ENCODE peak calls at places on chromosomes 13 and 19, in four cellular contexts. B is H1, F is K562, M is SK-N-SH. R is an unnamed sample.

GRCh38 chr19:39053276-39054090 is 21.1 kb upstream of the FBXO27 start:
- DNase-seq in B (no peak), M (no peak), F (no peak), R (peak; percentile 68)

GRCh38 chr13:105982219-105982618 is 553.2 kb downstream of the EFNB2 start:
- DNase-seq in F (no peak), M (no peak), B (no peak), R (no peak)

GRCh38 chr13:113746671-113747070 is 12.4 kb upstream of the TMEM255B start:
- DNase-seq in B (no peak), F (no peak), M (peak; percentile 61), R (no peak)

GRCh38 chr19:43503501-43504425 is 783 bp downstream of the PHLDB3 start:
- DNase-seq in F (peak; percentile 99), B (peak; percentile 87), M (peak; percentile 99), R (peak; percentile 90)

GRCh38 chr19:16078311-16078758 is 2.0 kb downstream of the TPM4 start:
- DNase-seq in B (no peak), F (no peak), M (no peak), R (no peak)

GRCh38 chr13:51999525-51999924 is 11.7 kb downstream of the ATP7B start:
- DNase-seq in M (no peak), B (no peak), F (no peak), R (no peak)

GRCh38 chr19:5719274-5719960 is 529 bp downstream of the LONP1 start:
- DNase-seq in F (peak; percentile 13), B (no peak), M (no peak), R (no peak)

GRCh38 chr19:38711726-38712153 is 32.5 kb downstream of the CAPN12 start:
- DNase-seq in B (no peak), F (no peak), M (no peak), R (no peak)

GRCh38 chr19:18710186-18710585 is 26.7 kb downstream of the CRTC1 start:
- DNase-seq in B (no peak), M (peak; percentile 55), F (no peak), R (no peak)

GRCh38 chr13:85241045-85241444 is 558.2 kb downstream of the SLITRK6 start:
- DNase-seq in B (no peak), F (no peak), M (no peak), R (no peak)
- TF ChIP-seq YY1 in B (no peak), F (no peak), M (no peak), R (no peak)

GRCh38 chr13:50006426-50007135 is 8.7 kb upstream of the KCNRG start:
- DNase-seq in M (no peak), B (no peak), F (no peak), R (no peak)
- TF ChIP-seq YY1 in M (no peak), B (no peak), F (no peak), R (no peak)

GRCh38 chr19:33298146-33298911 is 4.0 kb downstream of the CEBPA start:
- DNase-seq in F (no peak), M (peak; percentile 41), B (no peak), R (no peak)
- TF ChIP-seq YY1 in F (no peak), M (no peak), B (no peak), R (no peak)

GRCh38 chr13:26985285-26985878 is 186.2 kb downstream of the USP12 start:
- DNase-seq in F (peak; percentile 62), M (peak; percentile 72), B (no peak), R (peak; percentile 74)
- TF ChIP-seq YY1 in F (no peak), M (no peak), B (no peak), R (no peak)

GRCh38 chr13:100387416-100387815 is 201.2 kb downstream of the GGACT start:
- DNase-seq in F (no peak), B (no peak), M (no peak), R (no peak)
- TF ChIP-seq YY1 in F (no peak), B (no peak), M (no peak), R (no peak)

R was measured in HepG2.